ENCODE peak calls at places on chromosomes 4 and X, in four cellular contexts. N is activated T-cell treated with anti-CD3 and anti-CD28 coated beads, Interleukin-2, amount 50 U/mL, for 72 hours; B is ascending aorta; I is MCF 10A. L is an unnamed sample.

GRCh38 chr4:1192493-1193205 is 20.3 kb upstream of the SPON2 start:
- DNase-seq in N (no peak), B (no peak), I (no peak), L (no peak)

GRCh38 chr4:156547439-156547838 is 424.2 kb downstream of the PDGFC start:
- DNase-seq in N (no peak), B (no peak), I (peak; percentile 67), L (no peak)

GRCh38 chrX:63283331-63283730 is 67.8 kb downstream of the SPIN4 start:
- DNase-seq in N (no peak), B (no peak), I (no peak), L (no peak)

GRCh38 chrX:1397441-1397840 is 5.5 kb upstream of the SLC25A6 start:
- DNase-seq in N (no peak), B (no peak), I (no peak), L (no peak)

GRCh38 chrX:9379697-9380551 is 84.9 kb upstream of the TBL1X start:
- DNase-seq in N (no peak), B (no peak), I (peak; percentile 88), L (no peak)

GRCh38 chr4:7324651-7325121 is 110.0 kb downstream of the PSAPL1 start:
- DNase-seq in N (peak; percentile 7), B (no peak), I (no peak), L (no peak)

GRCh38 chr4:11954093-11954492 is 525.4 kb upstream of the HS3ST1 start:
- DNase-seq in N (no peak), B (no peak), I (peak; percentile 52), L (peak; percentile 57)

GRCh38 chrX:127259742-127260141 is 440.2 kb downstream of the PRR32 start:
- DNase-seq in N (no peak), B (no peak), I (peak; percentile 2), L (no peak)

GRCh38 chr4:71130827-71131603 is 137.6 kb downstream of the DCK start:
- DNase-seq in N (no peak), B (no peak), I (peak; percentile 34), L (peak; percentile 42)

GRCh38 chr4:90757529-90757928 is 630.3 kb downstream of the CCSER1 start:
- DNase-seq in N (no peak), B (no peak), I (no peak), L (no peak)

GRCh38 chr4:119284876-119285611 is 36.9 kb downstream of the FABP2 start:
- DNase-seq in N (no peak), B (no peak), I (peak; percentile 13), L (peak; percentile 19)

GRCh38 chr4:137430171-137430570 is 102.1 kb downstream of the PCDH18 start:
- DNase-seq in N (no peak), B (no peak), I (no peak), L (peak; percentile 45)

GRCh38 chr4:30863031-30863430 is 142.9 kb downstream of the PCDH7 start:
- DNase-seq in N (no peak), B (no peak), I (peak; percentile 31), L (no peak)

GRCh38 chr4:182604953-182605352 is 312.2 kb downstream of the DCTD start:
- DNase-seq in N (no peak), B (no peak), I (no peak), L (no peak)

GRCh38 chr4:54066088-54066415 is 1.6 kb upstream of the CHIC2 start:
- DNase-seq in N (no peak), B (no peak), I (no peak), L (no peak)

GRCh38 chrX:12702509-12703091 is 88.6 kb upstream of the PRPS2 start:
- DNase-seq in N (peak; percentile 4), B (no peak), I (peak; percentile 39), L (peak; percentile 63)

GRCh38 chr4:118086334-118086733 is 52.0 kb downstream of the NDST3 start:
- DNase-seq in N (no peak), B (no peak), I (peak; percentile 80), L (peak; percentile 16)